ENCODE peak calls at places on chromosomes 1 and 21, in seven cellular contexts. L, Z, G, M, I, Q and Y are unnamed samples. For H3K36me3, the result is how much of the 10 kb centered on the place peaks cover.

GRCh38 chr1:50779811-50780210 is 180.3 kb downstream of the FAF1 start:
- DNase-seq in M (no peak), L (no peak), Q (no peak), I (no peak), G (no peak), Z (no peak), Y (no peak)

GRCh38 chr1:221268295-221268694 is 389.1 kb downstream of the HLX start:
- DNase-seq in Z (no peak), L (no peak), M (no peak), G (no peak), Q (peak), I (no peak), Y (no peak)

GRCh38 chr1:116152950-116153691 is 41.9 kb downstream of the MAB21L3 start:
- DNase-seq in I (no peak), G (no peak), Z (no peak), M (no peak), L (no peak), Q (no peak), Y (peak)

GRCh38 chr1:47611992-47612391 is 174.1 kb downstream of the FOXD2 start:
- DNase-seq in Q (no peak), L (no peak), M (no peak), G (no peak), I (no peak), Z (no peak), Y (peak)

GRCh38 chr1:64470670-64471217 is 815 bp downstream of the CACHD1 start:
- DNase-seq in L (peak), Z (peak), M (peak), Q (no peak), G (peak), I (peak), Y (no peak)

GRCh38 chr1:214364335-214364734 is 83.4 kb downstream of the SMYD2 start:
- DNase-seq in I (no peak), Z (no peak), Q (no peak), G (peak), M (peak), L (no peak), Y (no peak)

GRCh38 chr1:178749581-178750166 is 24.6 kb downstream of the RALGPS2 start:
- DNase-seq in Z (no peak), Q (no peak), I (no peak), G (no peak), L (no peak), M (no peak), Y (no peak)

GRCh38 chr1:238089615-238090014 is 198.9 kb upstream of the ZP4 start:
- DNase-seq in M (no peak), L (no peak), Q (no peak), G (no peak), Z (no peak), I (no peak), Y (no peak)

GRCh38 chr1:109938556-109938955 is 27.9 kb downstream of the CSF1 start:
- DNase-seq in Q (no peak), M (no peak), G (no peak), L (no peak), Z (no peak), I (no peak), Y (no peak)

GRCh38 chr21:18424250-18424649 is 20.7 kb upstream of the TMPRSS15 start:
- DNase-seq in I (no peak), Q (no peak), M (no peak), Z (no peak), G (no peak), L (no peak), Y (no peak)

GRCh38 chr1:179164494-179164893 is 65.0 kb downstream of the ABL2 start:
- DNase-seq in I (no peak), L (no peak), Z (no peak), G (no peak), Q (peak), M (no peak), Y (no peak)

GRCh38 chr1:3219725-3220467 is 150.9 kb downstream of the PRDM16 start:
- DNase-seq in I (no peak), G (no peak), M (no peak), Q (no peak), L (no peak), Z (no peak), Y (no peak)

GRCh38 chr1:25875856-25876692 is 566 bp upstream of the PAQR7 start:
- DNase-seq in M (no peak), Q (no peak), G (no peak), I (no peak), Z (peak), L (no peak), Y (no peak)

GRCh38 chr1:224864006-224864405 is 65.5 kb upstream of the DNAH14 start:
- DNase-seq in Z (no peak), M (no peak), G (no peak), Q (peak), L (no peak), I (no peak), Y (no peak)

GRCh38 chr1:246679211-246680177 is 44.7 kb upstream of the SCCPDH start:
- DNase-seq in I (no peak), L (no peak), Z (no peak), Q (no peak), G (peak), M (no peak), Y (no peak)

GRCh38 chr21:42547001-42547905 is 33.6 kb downstream of the SLC37A1 start:
- DNase-seq in I (peak), G (no peak), Z (no peak), L (no peak), M (no peak), Q (no peak), Y (no peak)

GRCh38 chr21:42546433-42546832 is 32.8 kb downstream of the SLC37A1 start:
- DNase-seq in G (no peak), Q (no peak), I (peak), L (no peak), Z (no peak), M (no peak), Y (no peak)

GRCh38 chr21:42545317-42545716 is 31.7 kb downstream of the SLC37A1 start:
- DNase-seq in Q (no peak), M (no peak), Z (no peak), L (no peak), I (peak), G (no peak), Y (no peak)

GRCh38 chr21:42544544-42544943 is 30.9 kb downstream of the SLC37A1 start:
- DNase-seq in G (no peak), Z (peak), I (peak), M (no peak), L (no peak), Q (no peak), Y (no peak)

GRCh38 chr21:42545745-42546144 is 32.1 kb downstream of the SLC37A1 start:
- DNase-seq in Q (no peak), G (peak), M (no peak), I (no peak), Z (no peak), L (no peak), Y (no peak)
- H3K36me3 ChIP-seq in Q (under half), G (half or more), M (half or more), I (under half), Z (under half), L (half or more), Y (under half)

DNA sequence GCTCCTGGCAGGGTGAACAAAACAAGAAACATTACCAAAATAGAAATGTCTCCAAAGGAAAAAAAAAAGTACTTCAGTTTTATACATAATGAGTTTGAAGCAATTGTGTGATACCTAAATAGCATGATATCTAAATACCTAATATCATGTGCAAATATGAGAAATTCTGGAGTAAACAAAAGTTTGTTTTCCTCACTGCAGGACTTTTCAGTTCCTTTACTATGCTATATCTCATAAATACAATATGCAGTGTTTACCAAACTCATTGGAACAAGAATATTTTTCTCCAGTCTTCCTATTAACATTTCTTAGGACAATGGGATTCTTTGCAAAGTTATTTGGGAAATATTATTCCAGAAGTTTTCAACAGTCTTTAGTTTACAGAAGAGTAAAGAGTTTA is 98.1 kb downstream of the VAV3 start:
- DNase-seq in G (no peak), L (no peak), Q (no peak), I (no peak), M (no peak), Z (no peak), Y (no peak)
- H3K36me3 ChIP-seq in G (under half), L (under half), Q (under half), I (under half), M (under half), Z (under half), Y (under half)

GRCh38 chr1:6467224-6467623 is 1.3 kb upstream of the TNFRSF25 start:
- DNase-seq in G (no peak), M (no peak), L (no peak), Z (no peak), Q (no peak), I (no peak), Y (no peak)
- H3K36me3 ChIP-seq in G (under half), M (half or more), L (half or more), Z (under half), Q (under half), I (under half), Y (under half)

GRCh38 chr1:32775640-32776337 is 41.4 kb downstream of the YARS1 start:
- DNase-seq in I (no peak), M (no peak), Q (peak), Z (no peak), L (no peak), G (peak), Y (no peak)
- H3K36me3 ChIP-seq in I (under half), M (half or more), Q (half or more), Z (under half), L (half or more), G (half or more), Y (half or more)

DNA sequence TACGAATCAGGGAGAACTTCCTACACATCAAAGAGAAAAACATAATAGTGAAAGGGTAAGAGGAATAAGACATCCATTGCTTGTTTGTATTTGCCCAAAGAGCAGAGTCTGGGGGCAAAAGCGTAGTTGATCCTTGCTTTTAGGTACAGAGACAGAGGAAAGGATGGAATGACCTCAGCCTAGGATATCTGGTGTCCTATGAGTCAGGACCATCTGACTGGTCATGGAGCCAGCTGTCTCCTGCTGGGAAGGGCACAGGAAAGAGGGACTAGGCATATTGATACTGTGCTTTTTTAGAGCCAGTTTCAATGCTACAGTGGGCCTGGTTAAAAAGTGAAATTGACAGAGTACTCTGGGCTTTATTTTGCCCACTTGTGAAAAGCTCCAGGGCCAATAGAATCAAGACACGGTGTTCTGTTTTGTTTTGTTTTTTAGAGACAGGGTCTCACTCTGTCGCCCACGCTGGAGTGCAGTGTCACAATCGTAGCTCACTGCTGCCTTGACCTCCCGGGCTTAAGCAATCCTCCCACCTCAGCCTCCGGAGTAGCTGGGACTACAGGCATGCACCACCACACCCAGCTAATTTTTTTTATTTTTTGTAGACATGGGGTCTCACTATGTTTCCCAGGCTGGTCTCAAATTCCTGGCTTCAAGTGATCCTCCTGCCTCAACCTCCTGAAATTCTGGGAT is 3.2 kb downstream of the PLEKHO1 start:
- DNase-seq in G (peak), Z (no peak), M (no peak), L (no peak), Q (peak), I (no peak), Y (peak)
- H3K36me3 ChIP-seq in G (half or more), Z (under half), M (under half), L (under half), Q (half or more), I (under half), Y (under half)

GRCh38 chr1:156836892-156837291 is 20.2 kb upstream of the SH2D2A start:
- DNase-seq in Z (no peak), G (no peak), I (no peak), M (no peak), L (no peak), Q (no peak), Y (no peak)
- H3K36me3 ChIP-seq in Z (under half), G (under half), I (under half), M (under half), L (under half), Q (under half), Y (under half)